ENCODE peak calls at places on chromosomes 5 and 9, in nine cellular contexts. O is heart right ventricle; Z is left lung; G is A549; P is CD4-positive, CD25-positive, alpha-beta regulatory T cell; N is ovary; J is mammary epithelial cell; Y is lower lobe of right lung; A is stomach. U is an unnamed sample. For H3K4me1, the result is how much of the 10 kb centered on the place peaks cover.

GRCh38 chr9:128903871-128904371 is 16.9 kb upstream of the PHYHD1 start:
- DNase-seq in O (no peak), Z (no peak), G (no peak), P (no peak), N (no peak), J (no peak), Y (no peak), A (no peak), U (no peak)

GRCh38 chr9:134724231-134724911 is 82.8 kb downstream of the COL5A1 start:
- DNase-seq in O (peak), Z (no peak), G (no peak), P (no peak), N (no peak), J (no peak), Y (no peak), A (no peak), U (no peak)

GRCh38 chr9:122131401-122131921 is 28.1 kb downstream of the NDUFA8 start:
- DNase-seq in O (peak), Z (no peak), G (no peak), P (no peak), N (no peak), J (no peak), Y (no peak), A (no peak), U (no peak)

GRCh38 chr9:90511711-90512110 is 130.9 kb downstream of the DIRAS2 start:
- DNase-seq in O (no peak), Z (no peak), G (no peak), P (no peak), N (no peak), J (no peak), Y (no peak), A (no peak), U (no peak)

GRCh38 chr5:175383350-175383749 is 60.6 kb downstream of the DRD1 start:
- DNase-seq in O (no peak), Z (no peak), G (no peak), P (no peak), N (no peak), J (no peak), Y (no peak), A (no peak), U (no peak)

GRCh38 chr9:116391306-116391900 is 237.8 kb downstream of the PAPPA start:
- DNase-seq in O (no peak), Z (no peak), G (no peak), P (no peak), N (no peak), J (peak), Y (no peak), A (no peak), U (no peak)

GRCh38 chr5:173029499-173029921 is 26.6 kb upstream of the CREBRF start:
- DNase-seq in O (no peak), Z (no peak), G (no peak), P (no peak), N (no peak), J (no peak), Y (no peak), A (no peak), U (no peak)

GRCh38 chr9:32603914-32604852 is 31.2 kb upstream of the NDUFB6 start:
- DNase-seq in O (no peak), Z (no peak), G (peak), P (no peak), N (no peak), J (peak), Y (no peak), A (no peak), U (no peak)

GRCh38 chr5:141521244-141521781 is 32.4 kb downstream of the PCDHGC5 start:
- DNase-seq in O (no peak), Z (peak), G (peak), P (no peak), N (no peak), J (peak), Y (no peak), A (no peak), U (no peak)

GRCh38 chr5:590343-590742 is 21.8 kb upstream of the CEP72 start:
- DNase-seq in O (no peak), Z (no peak), G (no peak), P (no peak), N (no peak), J (no peak), Y (no peak), A (no peak), U (no peak)

GRCh38 chr5:111353035-111353434 is 128.9 kb downstream of the CAMK4 start:
- DNase-seq in O (no peak), Z (no peak), G (no peak), P (no peak), N (no peak), J (no peak), Y (no peak), A (no peak), U (no peak)

GRCh38 chr9:136689108-136689460 is 1.8 kb upstream of the AGPAT2 start:
- DNase-seq in O (no peak), Z (no peak), G (no peak), P (no peak), N (no peak), J (no peak), Y (no peak), A (no peak), U (no peak)

GRCh38 chr9:136686534-136686793 is 793 bp downstream of the AGPAT2 start:
- DNase-seq in O (no peak), Z (no peak), G (no peak), P (no peak), N (no peak), J (no peak), Y (no peak), A (no peak), U (no peak)

GRCh38 chr9:136688274-136689107 is 1.2 kb upstream of the AGPAT2 start:
- DNase-seq in O (peak), Z (no peak), G (no peak), P (no peak), N (no peak), J (no peak), Y (no peak), A (no peak), U (no peak)

GRCh38 chr9:136686794-136687711 is at the start of gene AGPAT2:
- DNase-seq in O (peak), Z (peak), G (peak), P (peak), N (peak), J (peak), Y (peak), A (peak), U (peak)

GRCh38 chr9:136687721-136688223 is 515 bp upstream of the AGPAT2 start:
- DNase-seq in O (no peak), Z (peak), G (no peak), P (peak), N (no peak), J (no peak), Y (peak), A (peak), U (no peak)
- H3K4me3 ChIP-seq in O (peak), Z (no peak), G (peak), P (no peak), N (peak), J (no peak), Y (peak), A (peak), U (no peak)

DNA sequence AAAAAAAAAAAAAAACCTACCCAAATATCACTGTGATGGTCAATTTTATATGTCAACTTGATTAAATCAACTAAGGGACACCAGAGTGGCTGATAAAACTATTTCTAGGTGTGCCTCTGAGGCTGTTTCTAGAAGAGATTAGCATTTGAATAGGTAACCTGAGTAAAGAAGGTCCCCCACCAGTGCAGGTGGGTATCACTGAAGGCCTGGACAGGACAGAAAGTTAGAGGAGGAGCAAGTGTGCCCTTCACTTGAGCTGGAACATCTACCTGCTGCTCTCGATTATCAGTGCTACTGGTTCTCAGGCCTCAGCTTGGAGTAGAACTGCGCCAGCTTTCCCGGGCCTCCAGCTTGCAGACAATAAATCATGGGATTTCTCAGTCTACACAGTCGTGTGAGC is 88.7 kb downstream of the TLE1 start:
- DNase-seq in O (no peak), Z (no peak), G (no peak), P (no peak), N (no peak), J (no peak), Y (no peak), A (no peak), U (no peak)
- H3K4me1 ChIP-seq in O (under half), Z (under half), G (half or more), P (under half), N (under half), J (under half), Y (under half), A (under half), U (under half)

GRCh38 chr9:35342221-35342620 is 147.7 kb upstream of the RUSC2 start:
- DNase-seq in O (no peak), Z (no peak), G (no peak), P (no peak), N (no peak), J (no peak), Y (no peak), A (no peak), U (no peak)
- H3K4me3 ChIP-seq in O (peak), Z (no peak), G (no peak), P (no peak), N (no peak), J (no peak), Y (peak), A (no peak), U (no peak)

GRCh38 chr5:145978171-145978570 is 41.8 kb downstream of the SH3RF2 start:
- DNase-seq in O (no peak), Z (no peak), G (no peak), P (no peak), N (no peak), J (no peak), Y (no peak), A (no peak), U (no peak)
- H3K4me1 ChIP-seq in O (under half), Z (under half), G (half or more), P (under half), N (under half), J (under half), Y (under half), A (half or more), U (under half)

GRCh38 chr9:99921875-99922710 is 15.6 kb downstream of the STX17 start:
- DNase-seq in O (no peak), Z (no peak), G (no peak), P (peak), N (no peak), J (no peak), Y (no peak), A (no peak), U (no peak)

GRCh38 chr9:99916650-99917049 is 10.2 kb downstream of the STX17 start:
- DNase-seq in O (no peak), Z (no peak), G (no peak), P (no peak), N (no peak), J (no peak), Y (no peak), A (no peak), U (no peak)

GRCh38 chr9:99922711-99923030 is 16.2 kb downstream of the STX17 start:
- DNase-seq in O (no peak), Z (no peak), G (no peak), P (no peak), N (no peak), J (no peak), Y (no peak), A (no peak), U (no peak)

GRCh38 chr9:99918134-99918533 is 11.7 kb downstream of the STX17 start:
- DNase-seq in O (no peak), Z (no peak), G (no peak), P (no peak), N (no peak), J (no peak), Y (no peak), A (no peak), U (no peak)

GRCh38 chr9:99919930-99920329 is 13.5 kb downstream of the STX17 start:
- DNase-seq in O (no peak), Z (no peak), G (no peak), P (no peak), N (no peak), J (no peak), Y (no peak), A (no peak), U (no peak)
- H3K4me3 ChIP-seq in O (no peak), Z (no peak), G (no peak), P (no peak), N (no peak), J (no peak), Y (no peak), A (no peak), U (no peak)

GRCh38 chr5:52805614-52806013 is 17.9 kb downstream of the ITGA1 start:
- DNase-seq in O (no peak), Z (no peak), G (no peak), P (no peak), N (no peak), J (no peak), Y (no peak), A (no peak), U (no peak)

GRCh38 chr5:52807723-52808122 is 20.0 kb downstream of the ITGA1 start:
- DNase-seq in O (no peak), Z (no peak), G (no peak), P (no peak), N (no peak), J (no peak), Y (no peak), A (no peak), U (no peak)

GRCh38 chr5:52808316-52808901 is 20.7 kb downstream of the ITGA1 start:
- DNase-seq in O (no peak), Z (no peak), G (no peak), P (no peak), N (no peak), J (no peak), Y (no peak), A (no peak), U (no peak)

GRCh38 chr5:52804978-52805377 is 17.3 kb downstream of the ITGA1 start:
- DNase-seq in O (no peak), Z (no peak), G (no peak), P (no peak), N (no peak), J (no peak), Y (no peak), A (no peak), U (no peak)

GRCh38 chr5:52807037-52807436 is 19.3 kb downstream of the ITGA1 start:
- DNase-seq in O (no peak), Z (no peak), G (no peak), P (no peak), N (no peak), J (no peak), Y (no peak), A (no peak), U (no peak)
- H3K4me1 ChIP-seq in O (under half), Z (half or more), G (half or more), P (under half), N (under half), J (under half), Y (half or more), A (half or more), U (under half)

GRCh38 chr5:148830220-148830619 is 3.8 kb downstream of the ADRB2 start:
- DNase-seq in O (no peak), Z (no peak), G (no peak), P (no peak), N (no peak), J (no peak), Y (no peak), A (no peak), U (no peak)
- H3K4me3 ChIP-seq in O (peak), Z (peak), G (no peak), P (no peak), N (no peak), J (peak), Y (peak), A (peak), U (no peak)

GRCh38 chr9:71333311-71333710 is 211.9 kb upstream of the TRPM3 start:
- DNase-seq in O (no peak), Z (no peak), G (no peak), P (no peak), N (no peak), J (no peak), Y (no peak), A (no peak), U (no peak)
- H3K4me1 ChIP-seq in O (under half), Z (under half), G (under half), P (under half), N (under half), J (under half), Y (under half), A (under half), U (under half)

GRCh38 chr9:105242557-105242956 is 1.9 kb upstream of the SLC44A1 start:
- DNase-seq in O (no peak), Z (no peak), G (no peak), P (no peak), N (no peak), J (no peak), Y (no peak), A (no peak), U (no peak)

GRCh38 chr9:105243015-105243686 is 1.3 kb upstream of the SLC44A1 start:
- DNase-seq in O (no peak), Z (no peak), G (no peak), P (no peak), N (no peak), J (peak), Y (no peak), A (no peak), U (no peak)

GRCh38 chr9:105244274-105244995 is at the start of gene SLC44A1:
- DNase-seq in O (peak), Z (peak), G (peak), P (peak), N (peak), J (peak), Y (peak), A (peak), U (peak)

GRCh38 chr9:105244996-105245719 is 707 bp downstream of the SLC44A1 start:
- DNase-seq in O (peak), Z (peak), G (peak), P (peak), N (peak), J (peak), Y (peak), A (peak), U (peak)

GRCh38 chr9:105243935-105244273 is 547 bp upstream of the SLC44A1 start:
- DNase-seq in O (no peak), Z (no peak), G (no peak), P (no peak), N (no peak), J (no peak), Y (no peak), A (no peak), U (no peak)
- H3K4me3 ChIP-seq in O (peak), Z (peak), G (peak), P (peak), N (peak), J (peak), Y (peak), A (peak), U (no peak)

U was measured in aorta.